ENCODE peak calls at places on chromosome 19, in six cellular contexts. U, R, A, W, C and D are unnamed samples. For H3K9me3, the result is how much of the 10 kb centered on the place peaks cover.

GRCh38 chr19:29687897-29688728 is 22.9 kb downstream of the PLEKHF1 start:
- DNase-seq in R (no peak), C (no peak), W (no peak), U (no peak), A (no peak), D (no peak)

GRCh38 chr19:48636859-48637448 is at the start of gene DBP:
- DNase-seq in A (no peak), W (peak), U (no peak), R (no peak), C (no peak), D (peak)

GRCh38 chr19:2634960-2635359 is 67.5 kb downstream of the GNG7 start:
- DNase-seq in W (no peak), R (no peak), A (no peak), U (no peak), C (no peak), D (no peak)

GRCh38 chr19:32886241-32886640 is 16.7 kb upstream of the SLC7A9 start:
- DNase-seq in A (no peak), R (no peak), C (no peak), W (no peak), U (no peak), D (no peak)

GRCh38 chr19:47601180-47601904 is 7.6 kb upstream of the BICRA start:
- DNase-seq in A (no peak), U (peak), W (peak), C (no peak), R (no peak), D (no peak)

GRCh38 chr19:9073806-9074205 is 13.1 kb upstream of the OR1M1 start:
- DNase-seq in A (no peak), R (no peak), C (no peak), U (no peak), W (no peak), D (no peak)

GRCh38 chr19:11168568-11168967 is 13.0 kb upstream of the SPC24 start:
- DNase-seq in R (peak), U (no peak), A (no peak), C (no peak), W (peak), D (no peak)

GRCh38 chr19:18366027-18366435 is 19.9 kb upstream of the GDF15 start:
- DNase-seq in R (no peak), A (no peak), U (no peak), C (no peak), W (peak), D (no peak)

GRCh38 chr19:46607441-46607841 is 6.3 kb downstream of the CALM3 start:
- DNase-seq in W (no peak), U (no peak), C (no peak), A (no peak), R (no peak), D (no peak)

GRCh38 chr19:10115392-10116084 is 4.0 kb downstream of the P2RY11 start:
- DNase-seq in C (no peak), R (no peak), A (no peak), W (no peak), U (no peak), D (no peak)

GRCh38 chr19:51688665-51689571 is 4.2 kb upstream of the SPACA6 start:
- DNase-seq in C (peak), W (peak), U (no peak), A (peak), R (peak), D (no peak)

GRCh38 chr19:42568006-42568405 is 26.7 kb downstream of the CEACAM8 start:
- DNase-seq in A (no peak), C (no peak), U (no peak), R (no peak), W (no peak), D (no peak)

GRCh38 chr19:29596080-29596479 is 10.0 kb upstream of the POP4 start:
- DNase-seq in R (no peak), U (no peak), A (no peak), W (no peak), C (no peak), D (no peak)

GRCh38 chr19:35545855-35546381 is 492 bp downstream of the TMEM147 start:
- DNase-seq in R (no peak), A (peak), W (peak), U (peak), C (no peak), D (no peak)

GRCh38 chr19:42121666-42122069 is 10.6 kb downstream of the POU2F2 start:
- DNase-seq in U (peak), C (peak), R (peak), W (peak), A (no peak), D (peak)

GRCh38 chr19:41433171-41433570 is 6.0 kb upstream of the B3GNT8 start:
- DNase-seq in R (no peak), C (no peak), W (no peak), A (no peak), U (no peak), D (no peak)

GRCh38 chr19:40744554-40745401 is 5.5 kb downstream of the ACTMAP start:
- DNase-seq in W (no peak), U (peak), A (no peak), C (no peak), R (no peak), D (no peak)

GRCh38 chr19:21586341-21587116 is 81.1 kb downstream of the ZNF429 start:
- DNase-seq in R (no peak), A (no peak), U (no peak), W (no peak), C (no peak), D (peak)

GRCh38 chr19:29771708-29772415 is 39.9 kb upstream of the CCNE1 start:
- DNase-seq in W (no peak), U (peak), A (no peak), R (peak), C (peak), D (no peak)

DNA sequence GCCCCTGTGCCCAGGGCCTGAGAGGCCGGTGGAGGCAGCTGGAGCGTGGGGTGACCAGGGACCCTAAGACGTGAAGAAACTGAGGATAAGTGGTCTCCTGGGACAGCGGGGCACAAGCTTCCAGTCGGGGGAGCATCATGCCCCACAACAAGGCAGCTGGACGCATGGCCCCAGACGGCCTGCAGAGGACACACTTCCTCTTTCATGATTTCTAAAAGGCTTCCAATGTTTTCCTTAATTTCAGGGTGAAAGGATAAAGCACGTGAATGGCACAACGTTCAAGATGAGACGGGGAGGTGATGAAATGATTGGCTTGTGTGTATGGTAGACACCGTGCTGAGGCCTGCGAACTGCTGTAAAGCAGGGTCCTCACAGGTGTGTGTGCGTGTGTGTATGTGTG is 20.2 kb upstream of the MYDGF start:
- DNase-seq in W (no peak), C (no peak), R (no peak), U (no peak), A (no peak), D (no peak)
- TF ChIP-seq CTCF in W (no peak), C (no peak), R (no peak), U (no peak), A (no peak), D (no peak)

GRCh38 chr19:1166872-1167573 is 7.0 kb downstream of the SBNO2 start:
- DNase-seq in C (no peak), W (peak), R (no peak), U (no peak), A (no peak), D (no peak)

GRCh38 chr19:1169921-1170885 is 3.9 kb downstream of the SBNO2 start:
- DNase-seq in R (peak), A (peak), W (peak), U (no peak), C (peak), D (no peak)

GRCh38 chr19:1168877-1169791 is 4.9 kb downstream of the SBNO2 start:
- DNase-seq in W (peak), U (no peak), R (no peak), C (no peak), A (peak), D (no peak)

GRCh38 chr19:1167687-1168561 is 6.1 kb downstream of the SBNO2 start:
- DNase-seq in A (no peak), W (peak), U (no peak), R (no peak), C (peak), D (no peak)

DNA sequence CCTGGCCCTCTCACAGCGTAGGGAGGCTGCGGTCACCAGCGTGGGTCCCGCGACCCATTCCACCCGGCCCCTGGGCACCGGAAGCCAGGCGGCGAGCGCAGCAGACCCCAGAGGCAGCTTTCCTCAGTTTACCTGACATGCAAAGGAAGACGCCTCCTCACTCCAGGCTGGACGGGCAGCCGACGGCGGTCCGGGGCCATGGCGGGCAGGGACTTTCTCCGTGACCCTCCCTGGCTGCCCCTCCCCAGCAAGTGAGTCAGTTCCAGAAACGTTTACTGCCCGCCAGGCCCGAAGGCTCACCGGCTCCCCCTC is 5.5 kb downstream of the SBNO2 start:
- DNase-seq in A (no peak), W (no peak), R (no peak), C (no peak), U (no peak), D (no peak)
- H3K27ac ChIP-seq in A (peak), W (peak), R (peak), C (no peak), U (no peak), D (no peak)

GRCh38 chr19:56403261-56403660 is 871 bp upstream of the ZNF583 start:
- DNase-seq in R (peak), C (no peak), W (no peak), A (no peak), U (no peak), D (no peak)

GRCh38 chr19:56400485-56400884 is 3.6 kb upstream of the ZNF583 start:
- DNase-seq in C (no peak), R (no peak), W (no peak), U (no peak), A (no peak), D (no peak)

GRCh38 chr19:56393119-56394012 is at the start of gene ZNF582:
- DNase-seq in U (no peak), A (peak), R (peak), W (peak), C (peak), D (peak)

GRCh38 chr19:56403764-56404704 is at the start of gene ZNF583:
- DNase-seq in W (peak), C (peak), U (peak), R (peak), A (peak), D (peak)

GRCh38 chr19:56398809-56399208 is 5.3 kb upstream of the ZNF583 start:
- DNase-seq in A (no peak), C (no peak), W (no peak), U (no peak), R (no peak), D (no peak)
- H3K9me3 ChIP-seq in A (under half), C (under half), W (under half), U (under half), R (under half), D (half or more)

DNA sequence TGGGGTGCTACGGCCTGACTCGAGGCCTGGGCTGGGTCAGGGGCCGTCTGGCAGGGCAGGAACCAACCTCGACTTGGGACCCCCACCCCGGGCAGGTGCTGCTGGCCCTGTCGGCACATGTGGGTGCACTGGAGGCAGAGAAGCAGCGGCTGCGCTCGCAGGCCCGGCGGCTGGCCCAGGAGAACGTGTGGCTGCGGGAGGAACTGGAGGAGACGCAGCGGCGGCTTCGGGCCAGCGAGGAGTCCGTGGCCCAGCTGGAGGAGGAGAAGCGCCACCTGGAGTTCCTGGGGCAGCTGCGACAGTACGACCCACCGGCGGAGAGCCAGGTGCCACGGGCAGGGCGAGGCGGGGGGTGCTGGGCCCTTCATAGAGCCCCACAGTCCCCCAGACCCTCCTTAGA is 5.9 kb downstream of the KLC3 start:
- DNase-seq in C (no peak), U (no peak), W (no peak), R (no peak), A (no peak), D (no peak)
- TF ChIP-seq CTCF in C (no peak), U (no peak), W (no peak), R (no peak), A (no peak), D (no peak)

GRCh38 chr19:37979547-37980082 is 72.6 kb downstream of the SIPA1L3 start:
- DNase-seq in U (peak), A (no peak), C (no peak), R (no peak), W (no peak), D (no peak)
- H3K27ac ChIP-seq in U (peak), A (no peak), C (no peak), R (peak), W (no peak), D (no peak)

DNA sequence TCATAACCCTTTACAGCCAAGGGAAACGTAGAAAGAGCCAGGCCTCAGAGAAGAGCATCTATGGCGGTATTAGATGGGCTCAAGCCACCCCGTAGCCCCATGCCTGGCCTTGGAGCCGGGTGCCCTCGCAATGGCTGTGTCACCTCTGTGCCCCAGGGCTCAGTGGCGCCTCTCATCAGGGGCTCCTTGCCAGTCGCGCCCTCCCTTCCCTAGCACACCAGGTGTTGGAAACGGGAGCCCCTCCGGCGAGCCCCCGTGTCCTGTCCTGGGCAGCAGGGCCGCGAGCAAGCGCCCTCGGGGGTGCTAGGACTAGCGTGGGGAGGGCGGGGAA is 453 bp downstream of the ZNF256 start:
- DNase-seq in U (no peak), W (no peak), R (no peak), C (no peak), A (no peak), D (no peak)
- H3K9me3 ChIP-seq in U (under half), W (half or more), R (half or more), C (under half), A (under half), D (under half)

GRCh38 chr19:5903502-5904301 is at the start of gene NDUFA11:
- DNase-seq in A (peak), W (no peak), U (peak), C (peak), R (peak), D (peak)
- TF ChIP-seq CTCF in A (no peak), W (no peak), U (no peak), C (no peak), R (no peak), D (no peak)